ENCODE peak calls at places on chromosomes 3 and 15, in six cellular contexts. One of them, this sample, is unnamed.

GRCh38 chr3:73530030-73530411 is 94.7 kb downstream of the PDZRN3 start:
- ATAC-seq in K562: no peak
- ATAC-seq in upper lobe of left lung: peak
- ATAC-seq in A549: no peak
- ATAC-seq in HepG2: no peak
- ATAC-seq in GM12878: no peak
- ATAC-seq in this sample: no peak

GRCh38 chr15:58390118-58390517 is 41.7 kb upstream of the LIPC start:
- ATAC-seq in A549: no peak
- ATAC-seq in HepG2: no peak
- ATAC-seq in GM12878: no peak
- ATAC-seq in K562: no peak
- ATAC-seq in upper lobe of left lung: no peak
- ATAC-seq in this sample: no peak

GRCh38 chr15:52262364-52262763 is 33.2 kb downstream of the MYO5C start:
- ATAC-seq in HepG2: no peak
- ATAC-seq in A549: no peak
- ATAC-seq in K562: no peak
- ATAC-seq in upper lobe of left lung: no peak
- ATAC-seq in GM12878: peak
- ATAC-seq in this sample: no peak

GRCh38 chr3:107328074-107328473 is 49.2 kb upstream of the CCDC54 start:
- ATAC-seq in HepG2: no peak
- ATAC-seq in GM12878: no peak
- ATAC-seq in K562: no peak
- ATAC-seq in A549: no peak
- ATAC-seq in upper lobe of left lung: no peak
- ATAC-seq in this sample: no peak

GRCh38 chr15:40301467-40302179 is 6.1 kb downstream of the PLCB2 start:
- ATAC-seq in HepG2: peak
- ATAC-seq in A549: no peak
- ATAC-seq in upper lobe of left lung: no peak
- ATAC-seq in GM12878: no peak
- ATAC-seq in K562: peak
- ATAC-seq in this sample: no peak

GRCh38 chr15:67177750-67178149 is 76.7 kb downstream of the AAGAB start:
- ATAC-seq in GM12878: no peak
- ATAC-seq in K562: no peak
- ATAC-seq in HepG2: no peak
- ATAC-seq in upper lobe of left lung: no peak
- ATAC-seq in A549: peak
- ATAC-seq in this sample: peak

GRCh38 chr3:49553690-49554634 is at the start of gene BSN:
- ATAC-seq in A549: peak
- ATAC-seq in GM12878: peak
- ATAC-seq in upper lobe of left lung: peak
- ATAC-seq in HepG2: peak
- ATAC-seq in K562: peak
- ATAC-seq in this sample: peak

GRCh38 chr3:183502782-183503181 is 52.7 kb downstream of the KLHL6 start:
- ATAC-seq in K562: peak
- ATAC-seq in GM12878: no peak
- ATAC-seq in upper lobe of left lung: no peak
- ATAC-seq in HepG2: peak
- ATAC-seq in A549: peak
- ATAC-seq in this sample: no peak

GRCh38 chr15:39426552-39427532 is 154.0 kb upstream of the THBS1 start:
- ATAC-seq in A549: no peak
- ATAC-seq in GM12878: peak
- ATAC-seq in upper lobe of left lung: peak
- ATAC-seq in K562: peak
- ATAC-seq in HepG2: no peak
- ATAC-seq in this sample: peak

GRCh38 chr15:78450285-78450858 is 12.4 kb downstream of the IREB2 start:
- ATAC-seq in A549: no peak
- ATAC-seq in K562: no peak
- ATAC-seq in HepG2: no peak
- ATAC-seq in GM12878: no peak
- ATAC-seq in upper lobe of left lung: no peak
- ATAC-seq in this sample: no peak

GRCh38 chr3:188830955-188831354 is 340.8 kb upstream of the TPRG1 start:
- ATAC-seq in K562: no peak
- ATAC-seq in upper lobe of left lung: no peak
- ATAC-seq in HepG2: no peak
- ATAC-seq in GM12878: no peak
- ATAC-seq in A549: peak
- ATAC-seq in this sample: no peak

GRCh38 chr3:64684715-64685261 is 3.0 kb downstream of the ADAMTS9 start:
- ATAC-seq in upper lobe of left lung: peak
- ATAC-seq in GM12878: no peak
- ATAC-seq in A549: no peak
- ATAC-seq in HepG2: no peak
- ATAC-seq in K562: no peak
- ATAC-seq in this sample: peak

GRCh38 chr3:69052567-69052898 is 400 bp upstream of the TMF1 start:
- ATAC-seq in HepG2: no peak
- ATAC-seq in GM12878: peak
- ATAC-seq in K562: no peak
- ATAC-seq in A549: peak
- ATAC-seq in upper lobe of left lung: peak
- ATAC-seq in this sample: peak

GRCh38 chr3:112531358-112531781 is 30.4 kb downstream of the ATG3 start:
- ATAC-seq in upper lobe of left lung: no peak
- ATAC-seq in K562: no peak
- ATAC-seq in GM12878: peak
- ATAC-seq in A549: peak
- ATAC-seq in HepG2: no peak
- ATAC-seq in this sample: no peak

DNA sequence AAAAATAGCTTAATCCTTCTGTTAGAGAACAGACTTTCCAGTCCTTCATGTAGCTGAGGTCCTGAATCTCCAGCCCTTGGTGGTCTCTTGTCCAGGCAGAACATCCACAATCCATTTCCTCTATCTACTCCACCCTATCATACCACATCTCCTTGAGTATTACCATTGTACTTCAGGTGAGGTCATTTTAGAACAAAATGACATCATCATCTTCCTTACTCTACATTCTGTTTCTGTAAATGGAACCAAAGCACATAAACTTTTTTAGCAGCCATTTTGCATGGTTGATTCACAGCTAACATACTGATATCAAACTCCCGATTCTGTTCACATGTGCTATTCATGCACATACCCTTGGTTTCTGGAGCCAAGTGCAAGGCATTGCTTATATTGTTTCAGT is 112.4 kb downstream of the C3orf70 start:
- ATAC-seq in upper lobe of left lung: no peak
- ATAC-seq in A549: no peak
- ATAC-seq in GM12878: no peak
- ATAC-seq in HepG2: no peak
- ATAC-seq in K562: no peak
- ATAC-seq in this sample: no peak
- TF ChIP-seq EP300 in upper lobe of left lung: no peak
- TF ChIP-seq EP300 in A549: no peak
- TF ChIP-seq EP300 in GM12878: no peak
- TF ChIP-seq EP300 in HepG2: no peak
- TF ChIP-seq EP300 in K562: no peak
- TF ChIP-seq EP300 in this sample: no peak

DNA sequence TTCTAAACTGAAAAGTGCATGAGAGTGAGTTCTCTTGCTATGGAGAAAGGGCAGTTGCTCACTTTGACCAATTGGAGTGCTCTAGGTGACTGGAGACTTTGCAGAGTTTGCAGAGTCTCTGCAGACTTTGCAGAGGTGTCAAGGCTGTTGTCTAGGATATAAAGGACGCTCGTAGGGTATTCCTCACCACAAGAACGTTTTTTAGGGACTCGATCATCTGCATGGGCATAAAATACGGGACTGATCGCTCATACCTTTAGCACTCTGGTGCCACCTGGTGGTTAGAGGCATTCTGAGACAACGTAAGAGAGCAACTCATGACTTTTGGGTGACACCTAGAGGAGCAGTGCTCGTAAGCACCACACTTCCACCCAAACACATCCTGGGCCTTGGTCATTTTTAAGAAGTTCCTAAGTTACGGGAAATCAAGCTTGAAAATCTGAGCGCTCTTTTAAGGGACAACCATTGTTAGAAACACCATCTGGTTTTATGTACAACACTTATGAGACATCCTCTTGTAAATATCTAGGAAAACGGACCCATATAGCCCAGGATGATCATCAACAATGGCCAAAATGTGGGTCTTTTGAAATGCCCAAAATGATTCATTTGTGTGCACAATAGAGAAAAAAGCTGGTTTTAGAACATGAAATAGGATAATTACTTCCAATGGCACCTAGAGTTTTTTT is 51.6 kb upstream of the XCR1 start:
- ATAC-seq in HepG2: peak
- ATAC-seq in K562: peak
- ATAC-seq in GM12878: peak
- ATAC-seq in A549: peak
- ATAC-seq in upper lobe of left lung: peak
- ATAC-seq in this sample: peak
- H3K4me3 ChIP-seq in HepG2: no peak
- H3K4me3 ChIP-seq in K562: no peak
- H3K4me3 ChIP-seq in GM12878: no peak
- H3K4me3 ChIP-seq in A549: no peak
- H3K4me3 ChIP-seq in upper lobe of left lung: no peak
- H3K4me3 ChIP-seq in this sample: no peak

GRCh38 chr15:70586241-70586640 is 177.1 kb downstream of the UACA start:
- ATAC-seq in upper lobe of left lung: no peak
- ATAC-seq in GM12878: no peak
- ATAC-seq in A549: no peak
- ATAC-seq in K562: no peak
- ATAC-seq in HepG2: no peak
- ATAC-seq in this sample: no peak

GRCh38 chr15:70582143-70582945 is 181.0 kb downstream of the UACA start:
- ATAC-seq in A549: no peak
- ATAC-seq in K562: no peak
- ATAC-seq in GM12878: no peak
- ATAC-seq in upper lobe of left lung: no peak
- ATAC-seq in HepG2: no peak
- ATAC-seq in this sample: no peak

GRCh38 chr15:70585707-70586034 is 177.7 kb downstream of the UACA start:
- ATAC-seq in HepG2: peak
- ATAC-seq in A549: peak
- ATAC-seq in GM12878: no peak
- ATAC-seq in K562: no peak
- ATAC-seq in upper lobe of left lung: no peak
- ATAC-seq in this sample: no peak

GRCh38 chr15:70584441-70584837 is 178.9 kb downstream of the UACA start:
- ATAC-seq in HepG2: no peak
- ATAC-seq in K562: no peak
- ATAC-seq in upper lobe of left lung: no peak
- ATAC-seq in A549: peak
- ATAC-seq in GM12878: no peak
- ATAC-seq in this sample: no peak

GRCh38 chr15:70584838-70585706 is 178.3 kb downstream of the UACA start:
- ATAC-seq in upper lobe of left lung: no peak
- ATAC-seq in GM12878: no peak
- ATAC-seq in A549: peak
- ATAC-seq in HepG2: peak
- ATAC-seq in K562: no peak
- ATAC-seq in this sample: no peak
- TF ChIP-seq CTCF in upper lobe of left lung: no peak
- TF ChIP-seq CTCF in GM12878: peak
- TF ChIP-seq CTCF in A549: peak
- TF ChIP-seq CTCF in HepG2: peak
- TF ChIP-seq CTCF in K562: no peak
- TF ChIP-seq CTCF in this sample: peak

DNA sequence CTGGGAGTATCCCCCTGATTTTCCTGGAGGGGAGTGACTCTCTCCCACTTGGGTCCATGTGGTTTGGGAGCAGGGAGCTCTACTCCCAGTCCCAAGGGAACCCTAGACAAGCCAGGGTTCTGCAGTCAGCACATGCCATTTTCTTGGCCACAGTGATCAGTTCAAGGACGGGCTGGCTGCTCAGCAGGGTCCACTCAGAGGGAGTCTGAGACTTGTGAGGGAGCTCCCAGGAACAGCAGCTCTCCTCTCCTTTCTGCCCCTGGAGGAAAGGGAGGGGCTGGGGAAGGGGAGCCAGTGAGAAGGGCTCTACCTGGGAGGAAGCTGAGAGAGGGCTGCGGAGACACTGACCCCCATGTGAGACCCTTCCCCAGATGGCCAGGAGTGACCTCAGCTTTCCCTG is 29.1 kb upstream of the LMCD1 start:
- ATAC-seq in K562: no peak
- ATAC-seq in A549: no peak
- ATAC-seq in HepG2: no peak
- ATAC-seq in GM12878: no peak
- ATAC-seq in upper lobe of left lung: no peak
- ATAC-seq in this sample: no peak
- TF ChIP-seq EP300 in K562: no peak
- TF ChIP-seq EP300 in A549: no peak
- TF ChIP-seq EP300 in HepG2: no peak
- TF ChIP-seq EP300 in GM12878: no peak
- TF ChIP-seq EP300 in upper lobe of left lung: no peak
- TF ChIP-seq EP300 in this sample: no peak

DNA sequence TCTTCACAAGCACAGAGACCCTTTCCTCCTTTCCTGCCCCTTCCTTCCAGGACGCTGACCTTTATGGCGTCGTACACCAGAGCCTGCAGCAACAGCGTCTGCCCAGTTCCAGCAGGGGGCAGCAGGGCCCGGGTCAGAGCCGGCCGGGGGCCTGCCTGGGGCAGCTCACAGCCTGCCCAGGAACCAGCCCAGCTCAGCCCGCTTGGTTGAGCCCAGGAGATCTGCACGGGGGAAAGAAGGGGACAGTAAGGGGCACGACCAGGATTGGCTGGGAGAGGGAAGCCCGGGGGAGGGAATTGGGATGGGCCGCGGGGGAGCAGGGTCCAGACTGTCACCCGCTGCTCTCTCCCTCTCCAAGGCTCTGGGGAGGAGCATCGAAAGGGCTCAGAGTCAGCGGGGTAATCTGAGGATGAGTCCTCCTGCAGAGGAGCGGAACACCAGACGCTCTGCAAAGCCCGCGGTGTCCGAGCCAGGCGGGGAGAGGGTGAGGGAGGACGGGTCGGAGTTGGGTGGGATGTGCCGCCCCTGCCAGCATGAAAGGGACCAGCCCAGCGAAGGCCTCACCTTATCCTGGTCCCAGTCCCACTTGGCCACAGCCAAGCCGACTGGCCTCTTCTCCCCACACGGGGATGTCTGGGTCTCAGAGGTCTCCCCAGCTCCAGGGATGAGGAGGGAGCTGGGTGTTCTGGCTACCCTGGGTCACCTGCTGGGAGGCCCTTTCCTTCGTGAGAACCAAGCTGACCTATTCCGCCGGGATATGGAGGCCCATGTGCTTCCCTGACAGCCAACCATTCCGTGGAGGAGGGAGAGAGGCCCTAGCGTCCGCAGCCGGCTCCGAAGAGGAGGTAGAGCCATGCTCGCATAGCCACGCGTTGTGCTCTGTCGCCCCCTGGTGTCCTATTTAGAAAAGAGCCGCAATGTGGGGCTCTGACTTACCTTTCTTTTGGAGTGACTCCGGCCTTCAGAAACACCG is 7.4 kb upstream of the IGDCC3 start:
- ATAC-seq in upper lobe of left lung: peak
- ATAC-seq in K562: peak
- ATAC-seq in A549: peak
- ATAC-seq in GM12878: peak
- ATAC-seq in HepG2: peak
- ATAC-seq in this sample: peak
- H3K4me3 ChIP-seq in upper lobe of left lung: peak
- H3K4me3 ChIP-seq in K562: peak
- H3K4me3 ChIP-seq in A549: peak
- H3K4me3 ChIP-seq in GM12878: no peak
- H3K4me3 ChIP-seq in HepG2: peak
- H3K4me3 ChIP-seq in this sample: peak

GRCh38 chr3:45043715-45044299 is 17.7 kb downstream of the CLEC3B start:
- ATAC-seq in K562: peak
- ATAC-seq in upper lobe of left lung: no peak
- ATAC-seq in GM12878: no peak
- ATAC-seq in HepG2: no peak
- ATAC-seq in A549: no peak
- ATAC-seq in this sample: no peak
- TF ChIP-seq CTCF in K562: peak
- TF ChIP-seq CTCF in upper lobe of left lung: no peak
- TF ChIP-seq CTCF in GM12878: no peak
- TF ChIP-seq CTCF in HepG2: no peak
- TF ChIP-seq CTCF in A549: no peak
- TF ChIP-seq CTCF in this sample: no peak

This sample was measured in gastroesophageal sphincter.